ENCODE peak calls at places on chromosomes 12 and 14, in six cellular contexts. E, R, B, P, F and N are unnamed samples. For H3K4me1, the result is how much of the 10 kb centered on the place peaks cover.

GRCh38 chr14:100402631-100403030 is 79.5 kb downstream of the SLC25A47 start:
- DNase-seq in F (no peak), R (no peak), P (no peak), E (no peak), B (no peak), N (no peak)

GRCh38 chr14:56216631-56217379 is 98.6 kb downstream of the PELI2 start:
- DNase-seq in P (peak), R (peak), E (no peak), F (peak), B (no peak), N (no peak)

GRCh38 chr14:104973215-104974145 is 4.7 kb downstream of the AHNAK2 start:
- DNase-seq in R (peak), P (peak), F (peak), E (peak), B (no peak), N (peak)

GRCh38 chr12:26528943-26529342 is 304.1 kb downstream of the ITPR2 start:
- DNase-seq in E (no peak), R (no peak), B (no peak), P (no peak), F (no peak), N (no peak)

GRCh38 chr14:68458840-68459469 is 333.9 kb downstream of the ZFP36L1 start:
- DNase-seq in F (peak), R (no peak), P (no peak), E (peak), B (no peak), N (no peak)

GRCh38 chr14:100504372-100505078 is 82.7 kb downstream of the BEGAIN start:
- DNase-seq in R (no peak), E (peak), P (no peak), F (no peak), B (no peak), N (no peak)

GRCh38 chr14:102362084-102362483 is 606 bp downstream of the CINP start:
- DNase-seq in F (no peak), B (no peak), P (no peak), R (no peak), E (peak), N (no peak)

GRCh38 chr12:97912943-97913342 is 450.3 kb downstream of the RMST start:
- DNase-seq in R (no peak), P (no peak), F (peak), E (peak), B (no peak), N (no peak)

GRCh38 chr14:63308723-63309317 is 9.9 kb downstream of the GPHB5 start:
- DNase-seq in R (no peak), B (no peak), P (no peak), F (no peak), E (peak), N (no peak)

GRCh38 chr14:100524233-100524932 is 62.8 kb downstream of the BEGAIN start:
- DNase-seq in E (no peak), P (peak), R (no peak), F (no peak), B (no peak), N (no peak)

GRCh38 chr12:27967551-27968054 is 4.9 kb downstream of the PTHLH start:
- DNase-seq in F (no peak), E (peak), P (no peak), R (no peak), B (no peak), N (no peak)

GRCh38 chr12:38921025-38921677 is 15.8 kb upstream of the CPNE8 start:
- DNase-seq in F (no peak), P (no peak), E (peak), B (peak), R (no peak), N (no peak)

GRCh38 chr12:111529424-111530368 is 69.4 kb downstream of the ATXN2 start:
- DNase-seq in F (peak), R (peak), P (no peak), B (peak), E (peak), N (no peak)

GRCh38 chr12:107845980-107846659 is 71.6 kb downstream of the ASCL4 start:
- DNase-seq in R (no peak), F (no peak), B (no peak), E (no peak), P (no peak), N (no peak)

GRCh38 chr14:24256960-24257359 is 6.0 kb downstream of the TGM1 start:
- DNase-seq in P (peak), R (peak), E (no peak), F (no peak), B (no peak), N (no peak)

GRCh38 chr14:97215263-97215969 is 418.2 kb downstream of the VRK1 start:
- DNase-seq in P (no peak), B (no peak), R (no peak), E (no peak), F (no peak), N (no peak)

GRCh38 chr14:75654127-75654732 is 6.4 kb downstream of the ERG28 start:
- DNase-seq in B (peak), F (peak), P (peak), R (peak), E (peak), N (no peak)

GRCh38 chr14:79295385-79295784 is 915.9 kb downstream of the DIO2 start:
- DNase-seq in F (no peak), R (no peak), E (no peak), B (no peak), P (no peak), N (no peak)

GRCh38 chr14:74945261-74945851 is 10.0 kb downstream of the PGF start:
- DNase-seq in P (no peak), E (peak), R (peak), B (peak), F (peak), N (no peak)

GRCh38 chr12:76533331-76533730 is 26.2 kb downstream of the OSBPL8 start:
- DNase-seq in E (no peak), P (no peak), F (no peak), R (no peak), B (no peak), N (no peak)

GRCh38 chr12:49451468-49452259 is 84.4 kb downstream of the SPATS2 start:
- DNase-seq in B (peak), R (no peak), P (no peak), E (no peak), F (no peak), N (no peak)

GRCh38 chr12:95203477-95203843 is 13.8 kb downstream of the FGD6 start:
- DNase-seq in P (no peak), E (no peak), B (no peak), R (no peak), F (no peak), N (no peak)

GRCh38 chr12:95202691-95203476 is 14.4 kb downstream of the FGD6 start:
- DNase-seq in F (no peak), E (peak), R (no peak), P (no peak), B (peak), N (no peak)

GRCh38 chr12:95205685-95206084 is 11.6 kb downstream of the FGD6 start:
- DNase-seq in B (peak), E (peak), F (no peak), P (no peak), R (peak), N (no peak)

GRCh38 chr12:95205016-95205415 is 12.3 kb downstream of the FGD6 start:
- DNase-seq in R (no peak), F (no peak), B (no peak), P (no peak), E (no peak), N (no peak)

DNA sequence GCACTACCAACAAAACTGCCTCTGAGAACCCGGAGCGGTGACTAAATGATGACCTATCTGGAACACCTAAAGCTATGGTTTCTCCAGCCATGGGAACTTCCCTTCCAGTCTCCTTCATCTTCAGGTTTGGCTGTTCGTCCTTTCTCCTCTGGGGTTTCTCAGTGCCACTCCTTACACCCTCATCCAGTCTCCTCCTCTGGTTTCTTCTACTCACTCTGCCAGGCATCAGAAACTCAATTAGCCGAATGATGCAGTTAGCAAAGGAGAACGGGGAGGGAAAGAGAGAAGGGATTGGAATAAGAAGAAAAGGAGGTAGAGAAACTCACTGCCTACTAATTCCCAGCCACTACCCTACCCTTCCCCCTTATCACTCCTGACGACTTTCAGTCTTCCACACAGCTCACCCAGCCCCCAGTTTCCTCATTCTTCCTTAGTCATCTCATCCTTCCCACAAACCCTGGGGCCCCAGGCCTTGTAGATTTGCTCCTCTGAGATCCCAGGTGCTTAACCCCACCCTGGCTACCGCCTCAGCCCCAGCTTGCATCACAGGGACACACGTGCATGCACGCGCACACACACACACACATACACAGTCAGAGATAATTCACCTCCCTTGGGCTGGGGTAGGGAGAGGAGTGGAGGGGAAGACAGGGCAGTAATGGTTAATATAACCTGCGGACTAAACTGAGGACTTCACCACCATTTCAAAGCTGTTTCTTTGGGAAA is 13.0 kb downstream of the FGD6 start:
- DNase-seq in F (no peak), P (no peak), E (peak), R (peak), B (no peak), N (no peak)
- H3K4me1 ChIP-seq in F (under half), P (half or more), E (half or more), R (under half), B (under half), N (under half)

GRCh38 chr12:126936181-126936851 is 1330.7 kb upstream of the TMEM132C start:
- DNase-seq in B (peak), P (no peak), E (peak), F (peak), R (no peak), N (peak)
- H3K4me3 ChIP-seq in B (peak), P (no peak), E (peak), F (peak), R (no peak), N (peak)

DNA sequence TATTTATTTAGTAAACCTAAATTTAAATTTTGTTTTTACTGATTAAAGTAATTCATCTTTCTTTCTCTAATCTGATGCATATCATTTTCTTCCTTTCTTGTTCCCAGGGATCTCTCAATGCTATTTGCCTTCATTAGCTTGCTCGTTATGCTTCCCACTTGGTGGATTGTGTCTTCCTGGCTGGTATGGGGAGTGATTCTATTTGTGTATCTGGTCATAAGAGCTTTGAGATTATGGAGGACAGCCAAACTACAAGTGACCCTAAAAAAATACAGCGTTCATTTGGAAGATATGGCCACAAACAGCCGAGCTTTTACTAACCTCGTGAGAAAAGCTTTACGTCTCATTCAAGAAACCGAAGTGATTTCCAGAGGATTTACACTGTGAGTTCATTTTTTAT is 48.6 kb downstream of the VEZT start:
- DNase-seq in B (no peak), P (no peak), E (no peak), R (no peak), F (no peak), N (no peak)
- H3K27ac ChIP-seq in B (no peak), P (no peak), E (no peak), R (no peak), F (no peak), N (no peak)

DNA sequence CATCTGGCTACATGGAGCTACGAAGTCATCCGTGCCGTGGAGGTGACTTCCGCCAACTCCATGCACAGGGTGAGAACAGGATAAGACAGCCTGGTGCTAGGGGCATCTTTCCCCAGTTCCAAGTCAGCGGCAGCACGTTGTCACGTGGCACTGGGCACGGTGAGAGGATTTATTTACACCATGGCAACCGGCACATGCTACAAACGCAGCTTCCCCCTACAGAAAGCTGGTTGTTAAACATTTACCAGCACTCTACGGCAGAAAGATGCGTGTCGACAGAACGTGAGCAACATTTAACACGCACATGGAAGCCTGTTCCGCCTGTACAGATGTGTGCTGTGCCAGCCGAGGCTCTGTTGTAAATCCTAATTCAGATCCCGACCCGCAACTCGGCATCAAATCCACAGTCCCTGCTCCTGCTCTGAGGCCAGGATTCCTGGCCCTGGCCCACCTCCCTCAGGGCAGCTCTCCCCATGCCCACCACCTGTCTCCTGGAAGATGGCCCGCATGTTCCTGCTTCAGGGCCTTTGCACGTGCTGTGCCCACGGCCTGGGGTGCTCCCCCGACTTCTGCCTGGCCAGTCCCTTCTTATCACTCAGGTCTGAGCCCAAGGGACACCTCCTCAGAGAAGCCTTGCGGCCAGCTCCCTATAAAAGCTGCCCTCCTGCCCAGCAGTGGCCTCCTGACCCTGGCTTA is 114.1 kb downstream of the RFLNA start:
- DNase-seq in B (no peak), P (no peak), E (no peak), F (no peak), R (no peak), N (no peak)
- H3K4me1 ChIP-seq in B (under half), P (half or more), E (under half), F (half or more), R (under half), N (half or more)

GRCh38 chr12:9732966-9733461 is at the start of gene CLECL1:
- DNase-seq in F (no peak), P (no peak), R (no peak), B (no peak), E (no peak), N (no peak)
- H3K4me3 ChIP-seq in F (no peak), P (peak), R (no peak), B (peak), E (no peak), N (peak)

DNA sequence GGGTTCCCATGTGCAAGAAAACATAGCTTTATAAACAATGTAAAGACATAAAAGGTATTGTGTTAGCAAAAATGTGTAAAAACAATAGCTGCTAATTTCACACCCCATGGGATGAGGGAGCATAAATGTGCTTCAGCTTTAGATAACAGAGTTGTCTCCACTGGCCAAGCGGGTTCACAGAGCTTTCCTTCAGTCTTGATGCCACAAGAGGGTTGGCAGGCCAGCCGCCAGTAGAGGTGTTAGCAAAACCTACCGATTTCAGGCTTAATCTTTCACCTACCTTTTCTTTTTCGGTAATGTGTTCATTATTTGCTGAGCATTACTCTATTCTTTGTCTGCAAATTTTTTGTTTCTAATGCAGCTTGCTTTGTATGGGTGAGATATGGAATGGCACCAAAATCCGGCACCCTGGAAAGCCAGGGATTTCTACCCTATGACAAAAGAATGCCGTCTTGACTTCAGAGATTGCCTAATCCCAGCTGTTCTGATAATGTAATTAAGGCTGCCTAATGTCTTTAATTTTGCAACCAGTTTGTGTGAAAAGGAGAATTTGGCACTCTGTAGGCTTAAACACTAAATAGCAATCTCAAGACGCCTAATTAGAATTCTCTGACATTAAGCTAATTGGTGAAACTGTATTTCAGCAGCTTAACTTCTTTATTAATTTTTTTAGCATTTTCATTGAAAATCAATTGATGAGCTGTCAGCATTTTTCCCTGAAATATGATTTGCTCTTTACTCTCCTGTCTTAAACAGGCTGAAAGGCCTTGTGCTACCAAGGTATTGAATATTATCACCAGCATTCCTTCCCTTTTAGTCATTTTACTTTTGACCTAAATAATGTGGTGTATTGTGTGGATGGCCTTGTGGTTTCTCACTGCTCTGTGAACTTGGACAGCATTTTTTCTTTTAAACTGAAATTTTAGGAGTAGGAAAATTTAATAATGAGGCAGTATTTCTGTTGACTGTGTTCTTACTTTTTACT is 60.7 kb downstream of the POLR3B start:
- DNase-seq in P (no peak), R (no peak), F (no peak), B (no peak), E (peak), N (no peak)
- H3K27ac ChIP-seq in P (no peak), R (peak), F (no peak), B (no peak), E (peak), N (no peak)